ENCODE peak calls at places on chromosomes 12 and 14, in nine cellular contexts. One of them, this sample, is unnamed. For H3K4me1, the result is how much of the 10 kb centered on the place peaks cover.

GRCh38 chr14:83096092-83096491 is 1562.4 kb upstream of the SEL1L start:
- DNase-seq in psoas muscle: no peak
- DNase-seq in neuronal stem cell: no peak
- DNase-seq in cardiac muscle cell: no peak
- DNase-seq in endodermal cell: no peak
- DNase-seq in fibroblast of lung: peak
- DNase-seq in heart left ventricle: no peak
- DNase-seq in transverse colon: no peak
- DNase-seq in testis: no peak
- DNase-seq in this sample: no peak

GRCh38 chr12:40946612-40947194 is 241.4 kb upstream of the PDZRN4 start:
- DNase-seq in psoas muscle: no peak
- DNase-seq in neuronal stem cell: peak
- DNase-seq in cardiac muscle cell: peak
- DNase-seq in endodermal cell: no peak
- DNase-seq in fibroblast of lung: peak
- DNase-seq in heart left ventricle: no peak
- DNase-seq in transverse colon: no peak
- DNase-seq in testis: no peak
- DNase-seq in this sample: no peak

GRCh38 chr12:5503371-5503770 is 71.5 kb downstream of the NTF3 start:
- DNase-seq in psoas muscle: no peak
- DNase-seq in neuronal stem cell: no peak
- DNase-seq in cardiac muscle cell: no peak
- DNase-seq in endodermal cell: no peak
- DNase-seq in fibroblast of lung: no peak
- DNase-seq in heart left ventricle: no peak
- DNase-seq in transverse colon: no peak
- DNase-seq in testis: no peak
- DNase-seq in this sample: no peak

GRCh38 chr12:122963928-122964240 is 2.4 kb downstream of the ABCB9 start:
- DNase-seq in psoas muscle: no peak
- DNase-seq in neuronal stem cell: no peak
- DNase-seq in cardiac muscle cell: no peak
- DNase-seq in endodermal cell: peak
- DNase-seq in fibroblast of lung: peak
- DNase-seq in heart left ventricle: peak
- DNase-seq in transverse colon: no peak
- DNase-seq in testis: peak
- DNase-seq in this sample: peak

GRCh38 chr12:8697120-8697475 is 693 bp upstream of the RIMKLB start:
- DNase-seq in psoas muscle: no peak
- DNase-seq in neuronal stem cell: no peak
- DNase-seq in cardiac muscle cell: peak
- DNase-seq in endodermal cell: no peak
- DNase-seq in fibroblast of lung: peak
- DNase-seq in heart left ventricle: no peak
- DNase-seq in transverse colon: no peak
- DNase-seq in testis: peak
- DNase-seq in this sample: peak

GRCh38 chr12:44774815-44775411 is 101.2 kb downstream of the NELL2 start:
- DNase-seq in psoas muscle: no peak
- DNase-seq in neuronal stem cell: peak
- DNase-seq in cardiac muscle cell: peak
- DNase-seq in endodermal cell: peak
- DNase-seq in fibroblast of lung: no peak
- DNase-seq in heart left ventricle: peak
- DNase-seq in transverse colon: peak
- DNase-seq in testis: peak
- DNase-seq in this sample: peak

GRCh38 chr12:4243098-4243795 is 30.3 kb upstream of the CCND2 start:
- DNase-seq in psoas muscle: no peak
- DNase-seq in neuronal stem cell: no peak
- DNase-seq in cardiac muscle cell: no peak
- DNase-seq in endodermal cell: no peak
- DNase-seq in fibroblast of lung: no peak
- DNase-seq in heart left ventricle: no peak
- DNase-seq in transverse colon: no peak
- DNase-seq in testis: no peak
- DNase-seq in this sample: no peak

GRCh38 chr14:60204843-60205774 is 39.9 kb upstream of the DHRS7 start:
- DNase-seq in psoas muscle: no peak
- DNase-seq in neuronal stem cell: no peak
- DNase-seq in cardiac muscle cell: no peak
- DNase-seq in endodermal cell: no peak
- DNase-seq in fibroblast of lung: no peak
- DNase-seq in heart left ventricle: no peak
- DNase-seq in transverse colon: no peak
- DNase-seq in testis: no peak
- DNase-seq in this sample: no peak

GRCh38 chr14:101354726-101355125 is 206.6 kb upstream of the DIO3 start:
- DNase-seq in psoas muscle: no peak
- DNase-seq in neuronal stem cell: no peak
- DNase-seq in cardiac muscle cell: no peak
- DNase-seq in endodermal cell: peak
- DNase-seq in fibroblast of lung: peak
- DNase-seq in heart left ventricle: no peak
- DNase-seq in transverse colon: no peak
- DNase-seq in testis: no peak
- DNase-seq in this sample: no peak

GRCh38 chr12:18850752-18851151 is 112.8 kb downstream of the CAPZA3 start:
- DNase-seq in psoas muscle: no peak
- DNase-seq in neuronal stem cell: no peak
- DNase-seq in cardiac muscle cell: no peak
- DNase-seq in endodermal cell: no peak
- DNase-seq in fibroblast of lung: no peak
- DNase-seq in heart left ventricle: no peak
- DNase-seq in transverse colon: no peak
- DNase-seq in testis: no peak
- DNase-seq in this sample: no peak

GRCh38 chr12:9064201-9064814 is 51.4 kb downstream of the A2M start:
- DNase-seq in psoas muscle: peak
- DNase-seq in neuronal stem cell: peak
- DNase-seq in cardiac muscle cell: peak
- DNase-seq in endodermal cell: peak
- DNase-seq in fibroblast of lung: peak
- DNase-seq in heart left ventricle: peak
- DNase-seq in transverse colon: peak
- DNase-seq in testis: peak
- DNase-seq in this sample: peak

GRCh38 chr12:101570022-101570421 is 24.7 kb upstream of the MYBPC1 start:
- DNase-seq in psoas muscle: no peak
- DNase-seq in neuronal stem cell: no peak
- DNase-seq in cardiac muscle cell: no peak
- DNase-seq in endodermal cell: no peak
- DNase-seq in fibroblast of lung: peak
- DNase-seq in heart left ventricle: no peak
- DNase-seq in transverse colon: no peak
- DNase-seq in testis: no peak
- DNase-seq in this sample: no peak

GRCh38 chr12:123096159-123096558 is 54.7 kb downstream of the PITPNM2 start:
- DNase-seq in psoas muscle: no peak
- DNase-seq in neuronal stem cell: no peak
- DNase-seq in cardiac muscle cell: no peak
- DNase-seq in endodermal cell: no peak
- DNase-seq in fibroblast of lung: no peak
- DNase-seq in heart left ventricle: no peak
- DNase-seq in transverse colon: no peak
- DNase-seq in testis: no peak
- DNase-seq in this sample: no peak

GRCh38 chr12:102781117-102781516 is 135.9 kb downstream of the PAH start:
- DNase-seq in psoas muscle: no peak
- DNase-seq in neuronal stem cell: no peak
- DNase-seq in cardiac muscle cell: no peak
- DNase-seq in endodermal cell: no peak
- DNase-seq in fibroblast of lung: no peak
- DNase-seq in heart left ventricle: no peak
- DNase-seq in transverse colon: peak
- DNase-seq in testis: peak
- DNase-seq in this sample: no peak

GRCh38 chr12:18861287-18861858 is 123.5 kb downstream of the CAPZA3 start:
- DNase-seq in psoas muscle: no peak
- DNase-seq in neuronal stem cell: no peak
- DNase-seq in cardiac muscle cell: no peak
- DNase-seq in endodermal cell: no peak
- DNase-seq in fibroblast of lung: peak
- DNase-seq in heart left ventricle: no peak
- DNase-seq in transverse colon: no peak
- DNase-seq in testis: no peak
- DNase-seq in this sample: no peak

GRCh38 chr14:90577661-90578282 is 180.9 kb downstream of the CALM1 start:
- DNase-seq in psoas muscle: no peak
- DNase-seq in neuronal stem cell: no peak
- DNase-seq in cardiac muscle cell: no peak
- DNase-seq in endodermal cell: no peak
- DNase-seq in fibroblast of lung: no peak
- DNase-seq in heart left ventricle: peak
- DNase-seq in transverse colon: no peak
- DNase-seq in testis: no peak
- DNase-seq in this sample: no peak

GRCh38 chr12:87363497-87364084 is 665.6 kb downstream of the C12orf50 start:
- DNase-seq in psoas muscle: no peak
- DNase-seq in neuronal stem cell: no peak
- DNase-seq in cardiac muscle cell: no peak
- DNase-seq in endodermal cell: no peak
- DNase-seq in fibroblast of lung: no peak
- DNase-seq in heart left ventricle: no peak
- DNase-seq in transverse colon: no peak
- DNase-seq in testis: no peak
- DNase-seq in this sample: no peak

GRCh38 chr12:70615177-70615576 is 22.1 kb downstream of the PTPRB start:
- DNase-seq in psoas muscle: no peak
- DNase-seq in neuronal stem cell: no peak
- DNase-seq in cardiac muscle cell: no peak
- DNase-seq in endodermal cell: no peak
- DNase-seq in fibroblast of lung: no peak
- DNase-seq in heart left ventricle: no peak
- DNase-seq in transverse colon: no peak
- DNase-seq in testis: no peak
- DNase-seq in this sample: no peak

GRCh38 chr12:75852956-75853355 is 178.6 kb downstream of the PHLDA1 start:
- DNase-seq in psoas muscle: no peak
- DNase-seq in neuronal stem cell: no peak
- DNase-seq in cardiac muscle cell: no peak
- DNase-seq in endodermal cell: no peak
- DNase-seq in fibroblast of lung: no peak
- DNase-seq in heart left ventricle: no peak
- DNase-seq in transverse colon: no peak
- DNase-seq in testis: no peak
- DNase-seq in this sample: no peak
- H3K4me3 ChIP-seq in psoas muscle: no peak
- H3K4me3 ChIP-seq in neuronal stem cell: no peak
- H3K4me3 ChIP-seq in cardiac muscle cell: no peak
- H3K4me3 ChIP-seq in endodermal cell: no peak
- H3K4me3 ChIP-seq in fibroblast of lung: no peak
- H3K4me3 ChIP-seq in heart left ventricle: no peak
- H3K4me3 ChIP-seq in transverse colon: no peak
- H3K4me3 ChIP-seq in testis: no peak
- H3K4me3 ChIP-seq in this sample: no peak

GRCh38 chr12:50928392-50928791 is 24.0 kb upstream of the HIGD1C start:
- DNase-seq in psoas muscle: no peak
- DNase-seq in neuronal stem cell: no peak
- DNase-seq in cardiac muscle cell: no peak
- DNase-seq in endodermal cell: no peak
- DNase-seq in fibroblast of lung: peak
- DNase-seq in heart left ventricle: no peak
- DNase-seq in transverse colon: no peak
- DNase-seq in testis: no peak
- DNase-seq in this sample: no peak
- H3K4me1 ChIP-seq in psoas muscle: half or more
- H3K4me1 ChIP-seq in neuronal stem cell: under half
- H3K4me1 ChIP-seq in cardiac muscle cell: under half
- H3K4me1 ChIP-seq in endodermal cell: under half
- H3K4me1 ChIP-seq in fibroblast of lung: under half
- H3K4me1 ChIP-seq in heart left ventricle: under half
- H3K4me1 ChIP-seq in transverse colon: under half
- H3K4me1 ChIP-seq in testis: under half
- H3K4me1 ChIP-seq in this sample: under half

GRCh38 chr12:15001733-15002471 is 29.1 kb downstream of the PDE6H start:
- DNase-seq in psoas muscle: peak
- DNase-seq in neuronal stem cell: no peak
- DNase-seq in cardiac muscle cell: peak
- DNase-seq in endodermal cell: peak
- DNase-seq in fibroblast of lung: peak
- DNase-seq in heart left ventricle: peak
- DNase-seq in transverse colon: peak
- DNase-seq in testis: peak
- DNase-seq in this sample: peak
- H3K4me3 ChIP-seq in psoas muscle: peak
- H3K4me3 ChIP-seq in neuronal stem cell: no peak
- H3K4me3 ChIP-seq in cardiac muscle cell: no peak
- H3K4me3 ChIP-seq in endodermal cell: no peak
- H3K4me3 ChIP-seq in fibroblast of lung: no peak
- H3K4me3 ChIP-seq in heart left ventricle: no peak
- H3K4me3 ChIP-seq in transverse colon: no peak
- H3K4me3 ChIP-seq in testis: no peak
- H3K4me3 ChIP-seq in this sample: no peak

GRCh38 chr14:99524804-99525698 is 43.8 kb downstream of the CCNK start:
- DNase-seq in psoas muscle: peak
- DNase-seq in neuronal stem cell: no peak
- DNase-seq in cardiac muscle cell: peak
- DNase-seq in endodermal cell: peak
- DNase-seq in fibroblast of lung: peak
- DNase-seq in heart left ventricle: no peak
- DNase-seq in transverse colon: peak
- DNase-seq in testis: no peak
- DNase-seq in this sample: no peak

GRCh38 chr14:99524091-99524661 is 43.0 kb downstream of the CCNK start:
- DNase-seq in psoas muscle: peak
- DNase-seq in neuronal stem cell: no peak
- DNase-seq in cardiac muscle cell: no peak
- DNase-seq in endodermal cell: no peak
- DNase-seq in fibroblast of lung: no peak
- DNase-seq in heart left ventricle: no peak
- DNase-seq in transverse colon: peak
- DNase-seq in testis: no peak
- DNase-seq in this sample: peak

GRCh38 chr14:99522457-99522891 is 41.3 kb downstream of the CCNK start:
- DNase-seq in psoas muscle: peak
- DNase-seq in neuronal stem cell: no peak
- DNase-seq in cardiac muscle cell: no peak
- DNase-seq in endodermal cell: peak
- DNase-seq in fibroblast of lung: peak
- DNase-seq in heart left ventricle: no peak
- DNase-seq in transverse colon: no peak
- DNase-seq in testis: no peak
- DNase-seq in this sample: peak

GRCh38 chr14:99522934-99523660 is 41.9 kb downstream of the CCNK start:
- DNase-seq in psoas muscle: peak
- DNase-seq in neuronal stem cell: peak
- DNase-seq in cardiac muscle cell: peak
- DNase-seq in endodermal cell: peak
- DNase-seq in fibroblast of lung: peak
- DNase-seq in heart left ventricle: no peak
- DNase-seq in transverse colon: peak
- DNase-seq in testis: no peak
- DNase-seq in this sample: peak

DNA sequence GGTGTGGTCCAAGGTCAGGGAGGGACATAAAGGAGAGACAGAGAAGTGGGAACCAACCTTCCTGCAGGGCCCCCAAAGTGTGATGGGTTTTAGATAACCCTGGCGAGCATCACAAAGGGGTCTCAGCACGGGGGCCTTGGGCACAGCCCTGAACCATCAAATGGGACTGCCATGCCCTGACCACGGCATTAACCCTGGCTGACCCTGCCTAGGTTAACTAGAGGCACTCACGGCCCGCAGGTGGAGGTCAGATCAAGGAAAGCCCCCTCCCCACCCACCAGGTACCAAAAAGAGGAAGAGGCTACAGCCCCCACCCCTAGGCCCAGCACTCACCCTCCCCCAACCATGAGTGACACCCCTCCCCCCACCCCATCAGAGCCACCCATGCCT is 42.4 kb downstream of the CCNK start:
- DNase-seq in psoas muscle: no peak
- DNase-seq in neuronal stem cell: no peak
- DNase-seq in cardiac muscle cell: no peak
- DNase-seq in endodermal cell: no peak
- DNase-seq in fibroblast of lung: no peak
- DNase-seq in heart left ventricle: no peak
- DNase-seq in transverse colon: no peak
- DNase-seq in testis: no peak
- DNase-seq in this sample: no peak
- H3K4me1 ChIP-seq in psoas muscle: under half
- H3K4me1 ChIP-seq in neuronal stem cell: under half
- H3K4me1 ChIP-seq in cardiac muscle cell: under half
- H3K4me1 ChIP-seq in endodermal cell: under half
- H3K4me1 ChIP-seq in fibroblast of lung: under half
- H3K4me1 ChIP-seq in heart left ventricle: under half
- H3K4me1 ChIP-seq in transverse colon: under half
- H3K4me1 ChIP-seq in testis: under half
- H3K4me1 ChIP-seq in this sample: under half